ENCODE peak calls at places on chromosomes 13 and 19, in five cellular contexts. R, E, F, S and T are unnamed samples.

GRCh38 chr19:46818812-46819211 is 30.4 kb upstream of the SLC1A5 start:
- DNase-seq in R (peak; percentile 63), E (no peak), F (no peak), S (peak; percentile 69), T (peak; percentile 33)

GRCh38 chr13:110466261-110466660 is 95.3 kb downstream of the RAB20 start:
- DNase-seq in R (no peak), E (no peak), F (no peak), S (no peak), T (no peak)

GRCh38 chr19:2015611-2015950 is at the start of gene BTBD2:
- DNase-seq in R (no peak), E (no peak), F (no peak), S (peak; percentile 85), T (peak; percentile 84)

GRCh38 chr13:98291658-98292057 is 114.6 kb upstream of the RNF113B start:
- DNase-seq in R (peak; percentile 58), E (no peak), F (no peak), S (no peak), T (no peak)

GRCh38 chr13:109904218-109904617 is 117.8 kb upstream of the IRS2 start:
- DNase-seq in R (no peak), E (no peak), F (peak; percentile 16), S (peak; percentile 47), T (no peak)

GRCh38 chr13:94878721-94879120 is 166.4 kb upstream of the SOX21 start:
- DNase-seq in R (no peak), E (no peak), F (no peak), S (no peak), T (no peak)

GRCh38 chr19:49999371-50000010 is 25.7 kb downstream of the VRK3 start:
- DNase-seq in R (no peak), E (no peak), F (no peak), S (no peak), T (no peak)

GRCh38 chr13:30169442-30169841 is 137.9 kb downstream of the KATNAL1 start:
- DNase-seq in R (no peak), E (no peak), F (no peak), S (no peak), T (no peak)

GRCh38 chr13:75908137-75908536 is 272.0 kb downstream of the LMO7 start:
- DNase-seq in R (no peak), E (no peak), F (no peak), S (no peak), T (no peak)

GRCh38 chr19:1172353-1173159 is 1.5 kb downstream of the SBNO2 start:
- DNase-seq in R (no peak), E (no peak), F (no peak), S (peak; percentile 54), T (peak; percentile 48)

GRCh38 chr19:54415208-54415900 is at the start of gene TTYH1:
- DNase-seq in R (no peak), E (no peak), F (peak; percentile 85), S (no peak), T (no peak)

GRCh38 chr19:2500861-2501260 is 24.9 kb downstream of the GADD45B start:
- DNase-seq in R (no peak), E (no peak), F (no peak), S (no peak), T (no peak)

GRCh38 chr19:33175886-33176669 is 18.1 kb upstream of the LRP3 start:
- DNase-seq in R (peak; percentile 61), E (no peak), F (no peak), S (peak; percentile 75), T (peak; percentile 30)

GRCh38 chr13:99015606-99016520 is 38.0 kb upstream of the DOCK9 start:
- DNase-seq in R (no peak), E (no peak), F (no peak), S (no peak), T (no peak)

GRCh38 chr19:13090511-13091231 is 12.0 kb downstream of the LYL1 start:
- DNase-seq in R (no peak), E (no peak), F (no peak), S (no peak), T (no peak)

GRCh38 chr13:46341112-46341711 is 45.8 kb downstream of the RUBCNL start:
- DNase-seq in R (no peak), E (peak; percentile 51), F (no peak), S (no peak), T (peak; percentile 50)

GRCh38 chr19:16880884-16881554 is 7.8 kb upstream of the F2RL3 start:
- DNase-seq in R (no peak), E (no peak), F (no peak), S (no peak), T (no peak)

GRCh38 chr13:49740870-49741269 is 49.6 kb upstream of the EBPL start:
- DNase-seq in R (peak; percentile 74), E (no peak), F (no peak), S (no peak), T (no peak)

GRCh38 chr19:57803594-57804325 is 11.0 kb downstream of the ZNF552 start:
- DNase-seq in R (peak; percentile 30), E (no peak), F (no peak), S (no peak), T (peak; percentile 79)

GRCh38 chr13:101150998-101151397 is 265.3 kb downstream of the NALCN start:
- DNase-seq in R (no peak), E (no peak), F (no peak), S (no peak), T (peak; percentile 24)

GRCh38 chr19:56217039-56217949 is 15.2 kb downstream of the ZSCAN5C start:
- DNase-seq in R (no peak), E (no peak), F (no peak), S (no peak), T (peak; percentile 4)

GRCh38 chr13:75766636-75767035 is 130.5 kb downstream of the LMO7 start:
- DNase-seq in R (no peak), E (no peak), F (no peak), S (no peak), T (no peak)

GRCh38 chr19:18785179-18786124 is 5.7 kb downstream of the COMP start:
- DNase-seq in R (peak; percentile 65), E (no peak), F (peak; percentile 100), S (peak; percentile 74), T (peak; percentile 22)

GRCh38 chr13:96036515-96036914 is 16.7 kb downstream of the UGGT2 start:
- DNase-seq in R (no peak), E (no peak), F (no peak), S (no peak), T (no peak)

GRCh38 chr13:25295228-25295627 is 6.2 kb upstream of the NUP58 start:
- DNase-seq in R (no peak), E (no peak), F (no peak), S (peak; percentile 7), T (peak; percentile 38)

GRCh38 chr19:11166281-11167142 is 10.9 kb upstream of the SPC24 start:
- DNase-seq in R (no peak), E (no peak), F (no peak), S (no peak), T (no peak)

GRCh38 chr13:62290542-62290941 is 874.9 kb upstream of the PCDH20 start:
- DNase-seq in R (no peak), E (no peak), F (no peak), S (no peak), T (no peak)

GRCh38 chr13:20482275-20482761 is 43.3 kb downstream of the CRYL1 start:
- DNase-seq in R (no peak), E (no peak), F (no peak), S (no peak), T (no peak)

GRCh38 chr19:17618919-17619318 is 63.5 kb downstream of the COLGALT1 start:
- DNase-seq in R (no peak), E (no peak), F (no peak), S (no peak), T (no peak)

GRCh38 chr19:51354742-51355148 is 11.4 kb downstream of the ETFB start:
- DNase-seq in R (peak; percentile 99), E (no peak), F (no peak), S (no peak), T (peak; percentile 19)

GRCh38 chr19:41297628-41298326 is 12.2 kb upstream of the CCDC97 start:
- DNase-seq in R (no peak), E (peak; percentile 64), F (no peak), S (no peak), T (no peak)

GRCh38 chr19:41299046-41299754 is 10.8 kb upstream of the CCDC97 start:
- DNase-seq in R (no peak), E (no peak), F (no peak), S (no peak), T (no peak)

GRCh38 chr19:41302624-41303351 is 7.2 kb upstream of the CCDC97 start:
- DNase-seq in R (no peak), E (peak; percentile 47), F (no peak), S (no peak), T (no peak)

GRCh38 chr19:41298327-41298964 is 11.5 kb upstream of the CCDC97 start:
- DNase-seq in R (no peak), E (no peak), F (no peak), S (no peak), T (peak; percentile 82)

GRCh38 chr19:41299755-41300089 is 10.2 kb upstream of the CCDC97 start:
- DNase-seq in R (no peak), E (no peak), F (no peak), S (no peak), T (peak; percentile 92)
- TF ChIP-seq SMC3 in R (no peak), E (no peak), F (no peak), S (no peak), T (no peak)

GRCh38 chr13:28012896-28013295 is 24.4 kb upstream of the URAD start:
- DNase-seq in R (no peak), E (peak; percentile 74), F (no peak), S (no peak), T (no peak)
- TF ChIP-seq SMC3 in R (no peak), E (no peak), F (no peak), S (no peak), T (no peak)

DNA sequence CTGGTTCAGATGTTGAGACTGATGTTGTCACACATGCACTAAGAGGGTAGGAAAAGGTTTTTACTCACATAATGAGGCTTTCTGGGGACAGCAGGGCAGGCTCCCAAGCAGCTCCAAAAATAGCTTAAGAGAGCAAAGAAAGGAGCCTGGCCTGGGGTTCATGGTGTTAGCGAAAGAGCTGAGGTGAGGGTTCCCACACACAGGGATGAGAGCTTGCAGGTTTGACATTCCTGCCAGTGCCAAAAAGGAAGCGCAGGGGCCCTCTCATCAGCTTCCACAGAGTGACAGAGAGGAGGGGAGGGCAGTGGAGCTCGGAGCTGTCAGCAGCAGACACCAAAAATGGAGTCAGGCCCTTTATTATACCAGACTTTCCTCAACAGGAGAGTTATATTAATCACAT is 65.5 kb upstream of the FAM216B start:
- DNase-seq in R (no peak), E (no peak), F (no peak), S (no peak), T (no peak)
- TF ChIP-seq SMC3 in R (no peak), E (no peak), F (no peak), S (no peak), T (no peak)

GRCh38 chr19:45404557-45405434 is at the start of gene PPP1R13L:
- DNase-seq in R (peak; percentile 76), E (peak; percentile 32), F (peak; percentile 78), S (peak; percentile 96), T (peak; percentile 56)
- TF ChIP-seq SMC3 in R (no peak), E (no peak), F (no peak), S (no peak), T (no peak)

GRCh38 chr13:113146750-113147149 is 11.7 kb upstream of the PROZ start:
- DNase-seq in R (no peak), E (no peak), F (no peak), S (no peak), T (no peak)
- TF ChIP-seq SMC3 in R (no peak), E (no peak), F (no peak), S (no peak), T (no peak)